ENCODE peak calls at places on chromosomes 11 and 22, in five cellular contexts. One of them, this sample, is unnamed.

GRCh38 chr11:76524919-76525318 is 80.1 kb downstream of the EMSY start:
- DNase-seq in foreskin fibroblast: peak; percentile 56
- DNase-seq in CD8-positive, alpha-beta memory T cell: no peak
- DNase-seq in GDM1: no peak
- DNase-seq in DMS79 treated with DMSO at 0.1 percent for 48 hours: peak; percentile 9
- DNase-seq in this sample: no peak

GRCh38 chr22:20324139-20324516 is 4.3 kb upstream of the DGCR6L start:
- DNase-seq in GDM1: no peak
- DNase-seq in foreskin fibroblast: no peak
- DNase-seq in DMS79 treated with DMSO at 0.1 percent for 48 hours: no peak
- DNase-seq in CD8-positive, alpha-beta memory T cell: peak; percentile 47
- DNase-seq in this sample: no peak

GRCh38 chr11:33891714-33892327 is at the start of gene LMO2:
- DNase-seq in CD8-positive, alpha-beta memory T cell: no peak
- DNase-seq in GDM1: peak; percentile 74
- DNase-seq in DMS79 treated with DMSO at 0.1 percent for 48 hours: peak; percentile 98
- DNase-seq in foreskin fibroblast: no peak
- DNase-seq in this sample: no peak

GRCh38 chr11:2294340-2295290 is 7.1 kb downstream of the C11orf21 start:
- DNase-seq in GDM1: no peak
- DNase-seq in DMS79 treated with DMSO at 0.1 percent for 48 hours: no peak
- DNase-seq in foreskin fibroblast: no peak
- DNase-seq in CD8-positive, alpha-beta memory T cell: no peak
- DNase-seq in this sample: no peak

GRCh38 chr11:20061766-20062165 is 98.5 kb downstream of the DBX1 start:
- DNase-seq in CD8-positive, alpha-beta memory T cell: no peak
- DNase-seq in foreskin fibroblast: no peak
- DNase-seq in GDM1: no peak
- DNase-seq in DMS79 treated with DMSO at 0.1 percent for 48 hours: no peak
- DNase-seq in this sample: no peak

GRCh38 chr22:27045103-27045940 is 387.9 kb downstream of the MIAT start:
- DNase-seq in foreskin fibroblast: peak; percentile 21
- DNase-seq in DMS79 treated with DMSO at 0.1 percent for 48 hours: no peak
- DNase-seq in GDM1: no peak
- DNase-seq in CD8-positive, alpha-beta memory T cell: no peak
- DNase-seq in this sample: no peak

GRCh38 chr11:1160231-1161101 is 2.7 kb downstream of the MUC5AC start:
- DNase-seq in DMS79 treated with DMSO at 0.1 percent for 48 hours: no peak
- DNase-seq in foreskin fibroblast: no peak
- DNase-seq in CD8-positive, alpha-beta memory T cell: no peak
- DNase-seq in GDM1: no peak
- DNase-seq in this sample: peak; percentile 11

GRCh38 chr11:120883404-120884135 is 140.3 kb upstream of the TBCEL start:
- DNase-seq in GDM1: no peak
- DNase-seq in foreskin fibroblast: peak; percentile 41
- DNase-seq in CD8-positive, alpha-beta memory T cell: no peak
- DNase-seq in DMS79 treated with DMSO at 0.1 percent for 48 hours: no peak
- DNase-seq in this sample: peak; percentile 40

GRCh38 chr22:35299217-35299716 is 427 bp upstream of the TOM1 start:
- DNase-seq in DMS79 treated with DMSO at 0.1 percent for 48 hours: no peak
- DNase-seq in GDM1: no peak
- DNase-seq in foreskin fibroblast: no peak
- DNase-seq in CD8-positive, alpha-beta memory T cell: no peak
- DNase-seq in this sample: no peak

GRCh38 chr11:63821411-63821810 is 8.2 kb downstream of the SPINDOC start:
- DNase-seq in foreskin fibroblast: no peak
- DNase-seq in DMS79 treated with DMSO at 0.1 percent for 48 hours: no peak
- DNase-seq in GDM1: no peak
- DNase-seq in CD8-positive, alpha-beta memory T cell: no peak
- DNase-seq in this sample: no peak

GRCh38 chr11:126135182-126136176 is 72.8 kb upstream of the CDON start:
- DNase-seq in DMS79 treated with DMSO at 0.1 percent for 48 hours: peak; percentile 71
- DNase-seq in GDM1: no peak
- DNase-seq in foreskin fibroblast: no peak
- DNase-seq in CD8-positive, alpha-beta memory T cell: no peak
- DNase-seq in this sample: no peak

GRCh38 chr11:108871152-108871551 is 206.3 kb downstream of the DDX10 start:
- DNase-seq in CD8-positive, alpha-beta memory T cell: no peak
- DNase-seq in foreskin fibroblast: peak; percentile 57
- DNase-seq in DMS79 treated with DMSO at 0.1 percent for 48 hours: no peak
- DNase-seq in GDM1: no peak
- DNase-seq in this sample: peak; percentile 15

GRCh38 chr11:34960277-34960676 is 43.9 kb downstream of the PDHX start:
- DNase-seq in DMS79 treated with DMSO at 0.1 percent for 48 hours: peak; percentile 31
- DNase-seq in CD8-positive, alpha-beta memory T cell: no peak
- DNase-seq in GDM1: no peak
- DNase-seq in foreskin fibroblast: no peak
- DNase-seq in this sample: peak; percentile 26

GRCh38 chr22:27512283-27512761 is 289.2 kb downstream of the MN1 start:
- DNase-seq in GDM1: no peak
- DNase-seq in CD8-positive, alpha-beta memory T cell: no peak
- DNase-seq in foreskin fibroblast: peak; percentile 83
- DNase-seq in DMS79 treated with DMSO at 0.1 percent for 48 hours: no peak
- DNase-seq in this sample: peak; percentile 90

GRCh38 chr11:9573775-9574555 is 495 bp downstream of the WEE1 start:
- DNase-seq in DMS79 treated with DMSO at 0.1 percent for 48 hours: no peak
- DNase-seq in foreskin fibroblast: no peak
- DNase-seq in CD8-positive, alpha-beta memory T cell: peak; percentile 56
- DNase-seq in GDM1: no peak
- DNase-seq in this sample: peak; percentile 37